ENCODE peak calls at places on chromosomes 12 and 14, in eight cellular contexts. T, N, V, Q, Z, R, U and C are unnamed samples.

GRCh38 chr12:52208424-52209165 is 16.8 kb upstream of the KRT80 start:
- DNase-seq in T (no peak), N (peak), V (no peak), Q (no peak), Z (no peak), R (no peak), U (no peak), C (no peak)

GRCh38 chr12:79121486-79121885 is 256.9 kb downstream of the SYT1 start:
- DNase-seq in T (no peak), N (no peak), V (no peak), Q (no peak), Z (peak), R (no peak), U (peak), C (no peak)

GRCh38 chr12:11765421-11765816 is 115.9 kb downstream of the ETV6 start:
- DNase-seq in T (no peak), N (no peak), V (no peak), Q (no peak), Z (no peak), R (no peak), U (no peak), C (no peak)

GRCh38 chr12:7832059-7832696 is 40.5 kb downstream of the SLC2A14 start:
- DNase-seq in T (peak), N (no peak), V (no peak), Q (no peak), Z (peak), R (peak), U (peak), C (peak)

GRCh38 chr12:32309811-32310755 is 89.3 kb upstream of the FGD4 start:
- DNase-seq in T (no peak), N (no peak), V (no peak), Q (no peak), Z (no peak), R (no peak), U (no peak), C (peak)

GRCh38 chr12:19757317-19757877 is 318.1 kb downstream of the AEBP2 start:
- DNase-seq in T (no peak), N (no peak), V (no peak), Q (no peak), Z (no peak), R (no peak), U (peak), C (peak)

GRCh38 chr14:34223302-34224150 is 238.5 kb downstream of the SPTSSA start:
- DNase-seq in T (no peak), N (no peak), V (no peak), Q (no peak), Z (no peak), R (no peak), U (no peak), C (no peak)

GRCh38 chr14:92490239-92490959 is 23.2 kb upstream of the RIN3 start:
- DNase-seq in T (no peak), N (no peak), V (no peak), Q (no peak), Z (no peak), R (no peak), U (no peak), C (no peak)

GRCh38 chr12:47707905-47708543 is 2.2 kb upstream of the RPAP3 start:
- DNase-seq in T (no peak), N (no peak), V (no peak), Q (no peak), Z (no peak), R (no peak), U (no peak), C (no peak)

GRCh38 chr14:54652188-54652889 is 85.4 kb downstream of the SAMD4A start:
- DNase-seq in T (no peak), N (no peak), V (peak), Q (peak), Z (peak), R (peak), U (peak), C (no peak)

GRCh38 chr14:90273532-90273931 is 17.2 kb downstream of the PSMC1 start:
- DNase-seq in T (no peak), N (no peak), V (no peak), Q (no peak), Z (no peak), R (no peak), U (no peak), C (no peak)

GRCh38 chr14:105167303-105168092 is 1.1 kb downstream of the JAG2 start:
- DNase-seq in T (peak), N (peak), V (peak), Q (no peak), Z (no peak), R (no peak), U (no peak), C (no peak)

DNA sequence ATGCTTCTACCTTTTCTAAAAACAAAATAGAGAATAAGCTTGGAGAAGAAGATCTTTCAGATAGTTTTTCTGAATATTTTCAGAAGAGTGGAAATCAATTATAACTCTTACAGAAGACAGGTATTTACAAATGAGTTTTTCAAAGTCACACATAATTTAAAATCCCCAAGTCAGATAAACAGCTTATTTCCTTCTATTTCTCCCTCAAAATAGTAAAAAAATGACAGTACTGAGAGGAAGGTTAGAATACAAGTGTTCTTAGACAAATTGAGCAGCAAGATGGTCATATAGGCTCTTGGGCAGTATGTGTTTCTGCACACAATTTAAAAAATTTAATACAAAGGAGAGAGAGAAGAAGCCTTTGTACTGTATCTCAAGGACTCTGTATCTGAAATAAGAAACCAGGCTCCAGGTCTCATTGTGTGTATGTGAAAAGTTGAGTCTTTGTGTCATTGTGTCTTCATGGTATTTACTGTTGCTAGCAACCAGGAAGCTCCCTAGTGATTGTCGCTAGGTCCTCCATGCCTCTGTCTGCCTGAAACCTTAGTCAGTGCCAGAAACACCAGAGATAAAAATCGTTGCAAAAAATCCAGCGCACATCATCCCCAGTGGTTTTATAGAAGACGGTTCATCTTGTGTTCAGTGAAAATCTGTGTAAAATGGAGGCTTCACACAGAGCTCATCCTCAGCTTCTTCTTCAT is 12.9 kb upstream of the TUBA1A start:
- DNase-seq in T (no peak), N (no peak), V (no peak), Q (no peak), Z (no peak), R (no peak), U (no peak), C (peak)
- TF ChIP-seq POLR2A in T (no peak), N (no peak), V (no peak), Q (no peak), Z (no peak), R (no peak), U (no peak), C (peak)

GRCh38 chr12:56127888-56128668 is at the start of gene ESYT1:
- DNase-seq in T (peak), N (peak), V (peak), Q (peak), Z (peak), R (peak), U (peak), C (peak)

GRCh38 chr12:56130876-56131275 is 2.8 kb downstream of the ESYT1 start:
- DNase-seq in T (no peak), N (no peak), V (no peak), Q (no peak), Z (no peak), R (no peak), U (no peak), C (no peak)

GRCh38 chr12:56127485-56127887 is 581 bp upstream of the ESYT1 start:
- DNase-seq in T (no peak), N (no peak), V (no peak), Q (no peak), Z (no peak), R (no peak), U (no peak), C (no peak)

GRCh38 chr12:56128669-56129209 is 672 bp downstream of the ESYT1 start:
- DNase-seq in T (peak), N (peak), V (peak), Q (peak), Z (peak), R (peak), U (no peak), C (peak)

GRCh38 chr12:56129210-56129691 is 1.2 kb downstream of the ESYT1 start:
- DNase-seq in T (peak), N (peak), V (peak), Q (peak), Z (peak), R (peak), U (no peak), C (peak)
- TF ChIP-seq POLR2A in T (peak), N (no peak), V (peak), Q (peak), Z (no peak), R (peak), U (no peak), C (peak)

GRCh38 chr14:81784084-81784483 is 250.4 kb upstream of the SEL1L start:
- DNase-seq in T (no peak), N (no peak), V (no peak), Q (no peak), Z (no peak), R (no peak), U (no peak), C (no peak)
- TF ChIP-seq POLR2A in T (no peak), N (no peak), V (no peak), Q (no peak), Z (no peak), R (no peak), U (no peak), C (no peak)

GRCh38 chr14:22517117-22517720 is 71.8 kb downstream of the DAD1 start:
- DNase-seq in T (no peak), N (no peak), V (no peak), Q (no peak), Z (no peak), R (no peak), U (no peak), C (no peak)

GRCh38 chr14:22520235-22520634 is 68.8 kb downstream of the DAD1 start:
- DNase-seq in T (peak), N (no peak), V (no peak), Q (no peak), Z (no peak), R (no peak), U (no peak), C (no peak)

GRCh38 chr14:22515961-22516360 is 73.1 kb downstream of the DAD1 start:
- DNase-seq in T (no peak), N (no peak), V (no peak), Q (no peak), Z (no peak), R (no peak), U (no peak), C (no peak)

GRCh38 chr14:22520786-22521185 is 68.2 kb downstream of the DAD1 start:
- DNase-seq in T (no peak), N (no peak), V (no peak), Q (no peak), Z (no peak), R (no peak), U (no peak), C (no peak)

GRCh38 chr14:22518073-22518472 is 71.0 kb downstream of the DAD1 start:
- DNase-seq in T (no peak), N (no peak), V (no peak), Q (no peak), Z (no peak), R (no peak), U (no peak), C (no peak)
- TF ChIP-seq POLR2A in T (no peak), N (no peak), V (no peak), Q (no peak), Z (no peak), R (no peak), U (no peak), C (no peak)

GRCh38 chr12:49030714-49031572 is 12.4 kb upstream of the PRKAG1 start:
- DNase-seq in T (no peak), N (peak), V (no peak), Q (peak), Z (no peak), R (no peak), U (no peak), C (no peak)
- TF ChIP-seq POLR2A in T (peak), N (no peak), V (no peak), Q (no peak), Z (no peak), R (no peak), U (no peak), C (no peak)

DNA sequence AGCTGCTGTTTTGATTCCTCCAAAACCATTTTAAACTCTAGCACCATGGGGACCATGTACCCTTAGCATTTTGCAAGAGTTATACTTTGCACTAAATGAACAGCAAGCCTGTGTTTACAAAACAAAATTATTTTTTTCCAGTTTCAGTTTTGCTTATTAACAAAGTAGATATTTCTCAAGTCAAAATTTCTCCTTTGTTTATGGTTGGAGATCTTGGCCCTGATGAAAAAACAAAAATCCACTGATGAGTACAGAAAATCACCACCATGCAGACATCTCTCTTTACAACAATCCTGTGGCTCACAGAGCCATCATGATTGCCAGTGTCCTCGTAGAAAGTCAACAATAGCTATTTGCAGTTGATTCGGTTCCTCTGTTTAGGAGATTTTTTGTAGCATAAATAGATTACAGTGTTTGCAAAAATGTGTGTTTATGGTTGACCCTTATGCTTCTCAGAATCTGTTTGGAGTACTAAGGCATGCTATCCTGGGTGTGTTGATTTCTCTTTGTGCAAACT is 201.1 kb upstream of the NUDT4 start:
- DNase-seq in T (no peak), N (no peak), V (no peak), Q (no peak), Z (no peak), R (no peak), U (no peak), C (no peak)
- TF ChIP-seq POLR2A in T (no peak), N (no peak), V (no peak), Q (no peak), Z (no peak), R (no peak), U (no peak), C (no peak)

GRCh38 chr14:24429395-24430142 is at the start of the genes CBLN3 and KHNYN:
- DNase-seq in T (peak), N (peak), V (peak), Q (peak), Z (peak), R (peak), U (peak), C (peak)
- TF ChIP-seq POLR2A in T (peak), N (peak), V (peak), Q (peak), Z (peak), R (peak), U (peak), C (peak)

DNA sequence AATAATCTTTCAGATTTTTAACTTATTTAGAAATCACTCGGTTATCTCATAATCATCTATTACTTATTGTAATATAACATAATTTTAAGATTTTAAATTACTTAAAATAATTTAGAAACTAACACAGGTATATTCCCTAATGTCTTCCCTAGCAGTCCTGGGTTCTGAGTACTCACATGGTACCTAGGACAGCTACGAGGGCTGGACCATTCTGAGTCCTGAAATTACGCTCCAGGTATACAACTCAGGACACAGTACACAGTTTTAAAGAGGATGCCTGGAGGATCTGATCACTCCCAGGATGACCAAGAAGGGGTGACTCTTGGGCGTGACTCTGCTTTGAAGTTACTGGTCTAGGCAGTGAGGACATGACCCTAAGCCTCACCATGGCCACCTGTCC is 9.1 kb upstream of the RASSF8 start:
- DNase-seq in T (no peak), N (no peak), V (no peak), Q (no peak), Z (no peak), R (no peak), U (no peak), C (no peak)
- TF ChIP-seq POLR2A in T (no peak), N (no peak), V (no peak), Q (no peak), Z (no peak), R (no peak), U (no peak), C (no peak)

GRCh38 chr14:100048786-100049185 is 16.4 kb upstream of the EVL start:
- DNase-seq in T (no peak), N (no peak), V (no peak), Q (no peak), Z (no peak), R (no peak), U (no peak), C (no peak)
- TF ChIP-seq POLR2A in T (no peak), N (no peak), V (no peak), Q (no peak), Z (no peak), R (no peak), U (no peak), C (no peak)

GRCh38 chr12:4296749-4297148 is 23.2 kb downstream of the CCND2 start:
- DNase-seq in T (no peak), N (no peak), V (no peak), Q (no peak), Z (no peak), R (no peak), U (no peak), C (no peak)
- TF ChIP-seq POLR2A in T (no peak), N (no peak), V (no peak), Q (no peak), Z (no peak), R (no peak), U (no peak), C (no peak)